ENCODE peak calls at places on chromosome 21, in eight cellular contexts. I is cardiac muscle cell, L is psoas muscle, F is body of pancreas, V is upper lobe of right lung, O is uterus, S is heart left ventricle, K is brain microvascular endothelial cell. A is an unnamed sample.

GRCh38 chr21:18550361-18550760 is 146.8 kb upstream of the TMPRSS15 start:
- DNase-seq in I (no peak), L (no peak), F (no peak), V (no peak), O (no peak), S (no peak), K (no peak), A (no peak)

GRCh38 chr21:16587141-16587570 is 857.4 kb downstream of the USP25 start:
- DNase-seq in I (no peak), L (peak; percentile 76), F (peak; percentile 77), V (peak; percentile 66), O (peak; percentile 60), S (peak; percentile 30), K (peak; percentile 77), A (no peak)

GRCh38 chr21:29182674-29183073 is 52.2 kb downstream of the MAP3K7CL start:
- DNase-seq in I (no peak), L (no peak), F (no peak), V (no peak), O (no peak), S (no peak), K (peak; percentile 64), A (no peak)

GRCh38 chr21:29640233-29640554 is 299.6 kb downstream of the GRIK1 start:
- DNase-seq in I (no peak), L (no peak), F (no peak), V (no peak), O (no peak), S (no peak), K (no peak), A (no peak)

GRCh38 chr21:29832217-29832616 is 107.6 kb downstream of the GRIK1 start:
- DNase-seq in I (no peak), L (no peak), F (no peak), V (no peak), O (no peak), S (no peak), K (no peak), A (no peak)

GRCh38 chr21:15749868-15750174 is 20.0 kb downstream of the USP25 start:
- DNase-seq in I (no peak), L (no peak), F (no peak), V (no peak), O (no peak), S (no peak), K (no peak), A (no peak)

GRCh38 chr21:45995686-45996179 is 14.2 kb downstream of the COL6A1 start:
- DNase-seq in I (no peak), L (peak; percentile 52), F (peak; percentile 7), V (peak; percentile 39), O (peak; percentile 55), S (peak; percentile 16), K (no peak), A (peak; percentile 61)

GRCh38 chr21:28657576-28657975 is 335.1 kb downstream of the LTN1 start:
- DNase-seq in I (no peak), L (no peak), F (no peak), V (no peak), O (no peak), S (no peak), K (no peak), A (no peak)

GRCh38 chr21:28444567-28444966 is 548.1 kb downstream of the LTN1 start:
- DNase-seq in I (no peak), L (no peak), F (no peak), V (no peak), O (peak; percentile 44), S (no peak), K (no peak), A (no peak)

GRCh38 chr21:41840880-41841279 is 38.3 kb downstream of the PRDM15 start:
- DNase-seq in I (no peak), L (no peak), F (no peak), V (no peak), O (no peak), S (no peak), K (no peak), A (no peak)
- H3K36me3 ChIP-seq in I (no peaks in the 10 kb centered on the region), L (peaks cover 42% of the 10 kb centered on the region), F (no peaks in the 10 kb centered on the region), V (peaks cover 27% of the 10 kb centered on the region), O (no peaks in the 10 kb centered on the region), S (peaks cover 21% of the 10 kb centered on the region), K (peaks cover 2% of the 10 kb centered on the region), A (peaks cover 8% of the 10 kb centered on the region)

GRCh38 chr21:35198004-35198403 is 148.9 kb upstream of the RUNX1 start:
- DNase-seq in I (no peak), L (no peak), F (no peak), V (no peak), O (no peak), S (no peak), K (peak; percentile 75), A (no peak)
- H3K27ac ChIP-seq in I (no peak overlapping the region), L (peak overlapping the region; percentile 72), F (no peak overlapping the region), V (no peak overlapping the region), O (no peak overlapping the region), S (peak overlapping the region; percentile 54), K (peak overlapping the region; percentile 61), A (no peak overlapping the region)

GRCh38 chr21:38383411-38384245 is 114.6 kb downstream of the ERG start:
- DNase-seq in I (no peak), L (no peak), F (no peak), V (no peak), O (no peak), S (no peak), K (no peak), A (no peak)

GRCh38 chr21:38377165-38378093 is 120.6 kb downstream of the KCNJ15 start:
- DNase-seq in I (no peak), L (no peak), F (no peak), V (no peak), O (no peak), S (no peak), K (no peak), A (peak; percentile 38)

GRCh38 chr21:38384246-38384576 is 114.1 kb downstream of the ERG start:
- DNase-seq in I (no peak), L (no peak), F (no peak), V (no peak), O (no peak), S (no peak), K (no peak), A (no peak)

GRCh38 chr21:38379171-38379570 is 119.1 kb downstream of the ERG start:
- DNase-seq in I (no peak), L (no peak), F (no peak), V (no peak), O (no peak), S (no peak), K (no peak), A (peak; percentile 44)

GRCh38 chr21:38380391-38381137 is 117.7 kb downstream of the ERG start:
- DNase-seq in I (no peak), L (no peak), F (no peak), V (no peak), O (no peak), S (no peak), K (peak; percentile 26), A (peak; percentile 52)
- TF ChIP-seq CTCF in I (peak; percentile 48), L (no peak), F (no peak), V (no peak), O (no peak), S (no peak), K (peak; percentile 44), A (peak; percentile 26)

DNA sequence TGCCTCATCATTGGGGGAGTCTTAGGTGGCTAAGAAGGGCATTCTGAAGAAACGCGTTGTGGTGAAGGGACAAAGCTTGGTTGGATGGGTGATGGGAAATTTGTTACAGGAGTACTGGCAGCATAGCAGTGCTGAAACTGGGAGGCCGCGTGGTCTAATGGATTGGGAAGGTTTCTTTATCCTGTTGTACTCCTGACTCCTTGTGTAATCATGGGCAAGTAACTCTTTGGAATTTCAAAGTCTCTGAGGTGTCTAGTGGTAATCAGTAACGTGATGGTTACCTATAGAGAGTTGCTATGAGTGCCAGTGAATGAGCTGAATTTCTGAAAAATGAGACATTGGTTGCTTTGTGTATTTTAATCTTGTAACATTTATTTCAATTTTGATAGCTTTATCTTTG is 18.5 kb downstream of the DONSON start:
- DNase-seq in I (no peak), L (no peak), F (no peak), V (no peak), O (no peak), S (no peak), K (no peak), A (no peak)
- H3K36me3 ChIP-seq in I (peaks cover 76% of the 10 kb centered on the region), L (peaks cover 86% of the 10 kb centered on the region), F (peaks cover 12% of the 10 kb centered on the region), V (peaks cover 97% of the 10 kb centered on the region), O (no peaks in the 10 kb centered on the region), S (peaks cover 54% of the 10 kb centered on the region), K (peaks cover 63% of the 10 kb centered on the region), A (peaks cover 70% of the 10 kb centered on the region)

DNA sequence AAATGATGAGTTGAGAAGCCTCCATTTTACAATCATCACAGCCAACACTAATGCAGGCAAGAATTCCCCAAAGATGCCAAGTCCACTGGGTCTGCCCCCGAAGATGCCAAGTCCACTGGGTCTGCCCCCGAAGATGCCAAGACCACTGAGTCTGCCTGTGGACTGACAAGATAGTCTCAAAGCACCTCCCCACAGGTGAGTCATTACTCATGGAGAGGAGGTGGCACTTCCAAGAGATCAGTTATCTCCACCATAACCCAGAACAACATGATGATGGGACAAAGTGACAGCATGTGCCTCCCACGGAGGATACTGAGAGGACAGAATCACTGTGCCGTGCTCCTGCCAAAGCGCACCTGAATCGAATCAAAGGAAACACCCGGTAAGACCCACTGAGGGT is 4.8 kb downstream of the PTTG1IP start:
- DNase-seq in I (no peak), L (no peak), F (no peak), V (peak; percentile 8), O (no peak), S (no peak), K (no peak), A (no peak)
- H3K27ac ChIP-seq in I (no peak overlapping the region), L (peak overlapping the region; percentile 97), F (peak overlapping the region; percentile 83), V (peak overlapping the region; percentile 97), O (peak overlapping the region; percentile 81), S (no peak overlapping the region), K (no peak overlapping the region), A (peak overlapping the region; percentile 97)

GRCh38 chr21:32103361-32103760 is 175.5 kb downstream of the MIS18A start:
- DNase-seq in I (no peak), L (no peak), F (no peak), V (no peak), O (no peak), S (no peak), K (no peak), A (no peak)

GRCh38 chr21:32102426-32102825 is 176.4 kb downstream of the MIS18A start:
- DNase-seq in I (no peak), L (no peak), F (no peak), V (no peak), O (no peak), S (no peak), K (no peak), A (no peak)

GRCh38 chr21:32101206-32101763 is 177.6 kb downstream of the MIS18A start:
- DNase-seq in I (no peak), L (no peak), F (no peak), V (no peak), O (no peak), S (no peak), K (no peak), A (no peak)

GRCh38 chr21:32096411-32096810 is 182.4 kb downstream of the MIS18A start:
- DNase-seq in I (peak; percentile 49), L (no peak), F (no peak), V (no peak), O (no peak), S (no peak), K (no peak), A (no peak)

GRCh38 chr21:32099812-32100416 is 178.9 kb downstream of the MIS18A start:
- DNase-seq in I (no peak), L (no peak), F (no peak), V (no peak), O (no peak), S (no peak), K (no peak), A (no peak)
- TF ChIP-seq CTCF in I (no peak), L (no peak), F (no peak), V (no peak), O (no peak), S (no peak), K (no peak), A (no peak)

A was measured in right atrium auricular region.